ENCODE peak calls at places on chromosomes 3 and 15, in six cellular contexts. I, X, R, L, D and Z are unnamed samples. For H3K4me1 and H3K9me2, the result is how much of the 10 kb centered on the place peaks cover.

GRCh38 chr15:29671308-29671981 is 150.8 kb downstream of the TJP1 start:
- DNase-seq in R (no peak), I (no peak), L (no peak), D (peak), X (peak), Z (no peak)

GRCh38 chr15:88636039-88636438 is 2.8 kb upstream of the ISG20 start:
- DNase-seq in X (peak), L (no peak), R (no peak), D (no peak), I (peak), Z (no peak)

GRCh38 chr15:57591237-57591821 is 375 bp upstream of the MYZAP start:
- DNase-seq in D (no peak), R (no peak), X (peak), L (no peak), I (no peak), Z (no peak)

GRCh38 chr15:70437882-70438331 is 325.5 kb downstream of the UACA start:
- DNase-seq in I (no peak), X (peak), L (peak), D (peak), R (no peak), Z (no peak)

GRCh38 chr3:8371085-8371551 is 130.5 kb upstream of the LMCD1 start:
- DNase-seq in X (peak), I (no peak), L (no peak), R (no peak), D (peak), Z (no peak)

GRCh38 chr3:15241341-15241740 is 35.3 kb downstream of the CAPN7 start:
- DNase-seq in X (peak), R (peak), I (peak), D (peak), L (no peak), Z (peak)

GRCh38 chr3:146640955-146641867 is 36.1 kb upstream of the PLSCR5 start:
- DNase-seq in D (peak), I (peak), R (peak), L (peak), X (peak), Z (peak)

GRCh38 chr3:58422756-58423324 is 10.8 kb downstream of the PDHB start:
- DNase-seq in X (peak), D (peak), I (no peak), L (no peak), R (no peak), Z (no peak)

GRCh38 chr3:53045107-53045783 is 628 bp downstream of the SFMBT1 start:
- DNase-seq in L (peak), R (peak), D (peak), X (peak), I (no peak), Z (peak)

GRCh38 chr15:20348900-20349773 is 192.5 kb downstream of the GOLGA6L6 start:
- DNase-seq in X (no peak), D (no peak), L (no peak), I (no peak), R (peak), Z (no peak)

GRCh38 chr3:18423401-18424212 is 1.5 kb downstream of the SATB1 start:
- DNase-seq in L (peak), X (peak), I (peak), R (peak), D (peak), Z (peak)

GRCh38 chr15:83129791-83130190 is 22.3 kb downstream of the TM6SF1 start:
- DNase-seq in L (no peak), I (no peak), R (no peak), X (no peak), D (no peak), Z (no peak)

GRCh38 chr3:56825579-56826438 is 24.1 kb upstream of the ARHGEF3 start:
- DNase-seq in I (no peak), R (no peak), L (no peak), D (peak), X (no peak), Z (no peak)

GRCh38 chr15:40511472-40512133 is 40.8 kb downstream of the CHST14 start:
- DNase-seq in L (peak), R (peak), D (peak), I (no peak), X (peak), Z (no peak)

GRCh38 chr15:83248151-83248851 is 36.2 kb downstream of the BNC1 start:
- DNase-seq in D (peak), I (peak), L (peak), X (peak), R (peak), Z (peak)

GRCh38 chr3:186108106-186108940 is 566 bp downstream of the ETV5 start:
- DNase-seq in D (peak), I (peak), L (peak), X (peak), R (peak), Z (peak)

GRCh38 chr3:104561324-104561723 is 805.4 kb upstream of the ALCAM start:
- DNase-seq in L (no peak), I (no peak), D (no peak), R (no peak), X (no peak), Z (no peak)

GRCh38 chr3:104566054-104566453 is 800.7 kb upstream of the ALCAM start:
- DNase-seq in X (no peak), R (no peak), D (no peak), L (no peak), I (no peak), Z (no peak)

DNA sequence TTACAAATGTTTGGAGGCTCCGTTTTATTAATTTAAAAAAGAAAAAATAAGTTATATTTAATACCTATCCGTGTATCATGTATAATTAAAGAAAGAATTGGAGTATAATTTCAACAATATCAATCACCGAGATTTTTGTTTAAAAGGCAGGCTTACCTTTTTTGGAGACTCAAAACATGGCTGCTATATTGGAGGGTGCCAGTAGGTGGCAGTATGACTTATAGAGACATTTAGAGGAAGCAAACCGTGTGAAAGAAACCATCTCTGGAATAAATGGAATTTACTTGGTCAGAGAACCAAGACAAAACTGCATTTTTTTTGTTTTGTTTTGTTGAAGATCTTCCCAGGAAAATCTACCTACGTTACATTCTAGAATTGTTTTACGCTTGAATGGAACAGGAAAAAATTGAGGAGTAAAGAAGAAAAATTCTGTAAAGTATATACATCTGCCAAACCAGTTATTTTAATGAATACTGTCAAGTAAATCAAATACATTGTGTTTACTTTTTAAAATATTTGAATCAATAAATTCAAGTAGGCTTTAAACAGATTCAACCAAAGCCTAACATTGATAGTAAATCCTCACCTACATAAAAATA is 802.6 kb upstream of the ALCAM start:
- DNase-seq in D (peak), X (peak), R (peak), L (no peak), I (peak), Z (peak)
- H3K4me1 ChIP-seq in D (under half), X (under half), R (under half), L (under half), I (under half), Z (under half)

GRCh38 chr3:41162541-41162940 is 36.8 kb upstream of the CTNNB1 start:
- DNase-seq in I (no peak), L (no peak), D (no peak), X (no peak), R (no peak), Z (no peak)
- H3K9me2 ChIP-seq in I (under half), L (under half), D (under half), X (under half), R (under half), Z (under half)

GRCh38 chr3:149188494-149188893 is 33.1 kb downstream of the CP start:
- DNase-seq in X (no peak), L (no peak), D (no peak), I (no peak), R (no peak), Z (no peak)
- H3K9ac ChIP-seq in X (no peak), L (no peak), D (no peak), I (no peak), R (no peak), Z (no peak)

DNA sequence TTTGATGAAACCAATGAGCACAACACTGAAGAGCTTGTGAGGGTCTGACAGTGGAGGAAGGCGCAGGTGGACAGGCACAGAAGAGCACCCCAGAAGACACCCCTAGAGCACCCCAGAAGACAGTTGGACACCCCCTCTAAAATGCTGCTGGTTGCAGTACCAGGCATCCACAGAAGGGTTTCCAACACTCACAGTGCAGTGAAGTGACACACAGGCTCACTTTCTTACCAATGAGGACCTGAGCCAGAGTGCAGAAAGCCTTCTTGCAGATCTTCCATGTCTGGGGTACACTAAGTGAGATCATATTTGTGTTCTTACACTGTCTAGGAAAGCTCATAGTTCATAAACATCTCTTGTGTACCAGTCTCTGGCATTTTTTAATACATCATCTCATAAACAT is 27.6 kb downstream of the CCNL1 start:
- DNase-seq in I (no peak), D (peak), R (no peak), X (no peak), L (no peak), Z (no peak)
- H3K4me1 ChIP-seq in I (half or more), D (half or more), R (half or more), X (half or more), L (under half), Z (under half)

GRCh38 chr3:41162981-41163380 is 36.3 kb upstream of the CTNNB1 start:
- DNase-seq in I (no peak), L (no peak), R (no peak), D (no peak), X (no peak), Z (no peak)
- H3K9me2 ChIP-seq in I (under half), L (under half), R (under half), D (under half), X (under half), Z (under half)

DNA sequence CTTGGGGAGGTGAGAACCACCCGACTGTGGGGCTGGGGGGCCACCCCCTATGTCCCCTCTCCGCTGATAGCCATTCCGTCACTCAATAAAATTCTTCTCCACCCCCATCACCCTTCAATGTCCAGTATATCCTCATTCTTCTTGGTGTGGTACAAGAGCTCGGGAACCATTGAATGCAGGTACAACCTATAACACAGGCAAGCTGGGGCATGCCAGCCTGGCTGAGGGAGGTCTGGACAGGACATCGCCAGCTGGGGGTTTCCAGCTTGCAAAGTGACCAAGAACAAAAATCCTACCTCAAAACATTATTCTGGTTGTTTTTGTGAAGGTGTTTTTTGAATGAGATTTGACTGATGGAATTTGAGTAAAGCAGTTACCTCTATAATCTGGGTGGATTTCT is 19.6 kb upstream of the BDH1 start:
- DNase-seq in L (no peak), R (no peak), I (no peak), X (no peak), D (no peak), Z (no peak)
- H3K9ac ChIP-seq in L (no peak), R (no peak), I (no peak), X (no peak), D (no peak), Z (no peak)

GRCh38 chr3:48709051-48709461 is 8.0 kb downstream of the IP6K2 start:
- DNase-seq in I (no peak), D (peak), X (peak), L (no peak), R (no peak), Z (no peak)

GRCh38 chr3:48708481-48708889 is 8.5 kb downstream of the IP6K2 start:
- DNase-seq in I (no peak), X (peak), D (peak), R (no peak), L (no peak), Z (no peak)

GRCh38 chr3:48707157-48707556 is 9.9 kb downstream of the IP6K2 start:
- DNase-seq in X (no peak), L (no peak), R (no peak), I (no peak), D (no peak), Z (no peak)

GRCh38 chr3:48715179-48715800 is 1.7 kb downstream of the IP6K2 start:
- DNase-seq in D (peak), I (no peak), L (peak), X (peak), R (no peak), Z (no peak)

DNA sequence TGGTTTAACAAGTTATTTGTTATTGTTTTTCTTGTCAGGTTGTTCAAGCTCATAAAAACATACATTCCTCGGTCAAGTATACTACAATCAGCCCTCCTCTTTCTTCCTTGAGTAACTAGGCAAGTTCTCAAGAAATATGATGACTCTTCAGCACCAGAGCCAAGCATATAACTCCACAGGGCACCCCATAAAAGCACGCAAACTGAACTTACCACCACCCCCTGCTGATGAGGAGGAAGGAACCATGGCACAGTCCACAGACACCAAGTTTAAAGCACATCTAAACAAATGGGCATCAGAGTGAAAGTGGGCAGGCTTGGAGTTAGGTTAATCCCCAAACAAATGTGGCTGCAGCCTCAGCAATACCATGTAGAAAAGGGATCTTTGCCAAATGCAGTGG is 5.3 kb downstream of the IP6K2 start:
- DNase-seq in L (no peak), I (no peak), R (no peak), D (no peak), X (no peak), Z (no peak)
- H3K4me1 ChIP-seq in L (under half), I (under half), R (under half), D (under half), X (under half), Z (under half)

GRCh38 chr15:45134682-45135604 is 5.1 kb downstream of the DUOX1 start:
- DNase-seq in D (no peak), R (no peak), L (no peak), X (no peak), I (no peak), Z (no peak)
- H3K9me2 ChIP-seq in D (under half), R (under half), L (under half), X (under half), I (under half), Z (under half)